ENCODE peak calls at places on chromosomes 4 and X, in nine cellular contexts. L is SK-N-SH, J is endodermal cell, T is neuronal stem cell, S is colonic mucosa, U is neural progenitor cell, X is GM23248, F is fibroblast of lung, G is endothelial cell of umbilical vein. V is an unnamed sample.

GRCh38 chr4:80113615-80114014 is 40.6 kb upstream of the ANTXR2 start:
- DNase-seq in L (no peak), J (no peak), T (no peak), S (no peak), U (no peak), X (no peak), F (peak), G (no peak), V (no peak)

GRCh38 chrX:9171841-9172240 is 137.9 kb upstream of the FAM9B start:
- DNase-seq in L (no peak), J (no peak), T (no peak), S (no peak), U (no peak), X (peak), F (peak), G (peak), V (no peak)

GRCh38 chrX:3046253-3046909 is 5.1 kb downstream of the ARSF start:
- DNase-seq in L (no peak), J (peak), T (no peak), S (no peak), U (no peak), X (no peak), F (no peak), G (no peak), V (no peak)

GRCh38 chr4:183729430-183730328 is 70.6 kb downstream of the TRAPPC11 start:
- DNase-seq in L (no peak), J (no peak), T (no peak), S (no peak), U (no peak), X (peak), F (peak), G (no peak), V (no peak)

GRCh38 chrX:139559383-139560042 is 29.0 kb downstream of the F9 start:
- DNase-seq in L (peak), J (peak), T (peak), S (peak), U (peak), X (peak), F (peak), G (peak), V (no peak)

GRCh38 chr4:102449751-102450352 is 51.3 kb upstream of the NFKB1 start:
- DNase-seq in L (peak), J (peak), T (peak), S (peak), U (peak), X (peak), F (peak), G (peak), V (no peak)

GRCh38 chr4:104490096-104490769 is 4.5 kb downstream of the CXXC4 start:
- DNase-seq in L (peak), J (peak), T (no peak), S (peak), U (peak), X (no peak), F (no peak), G (no peak), V (no peak)

GRCh38 chrX:48165246-48165645 is 31.3 kb downstream of the SSX5 start:
- DNase-seq in L (no peak), J (no peak), T (no peak), S (no peak), U (no peak), X (no peak), F (no peak), G (no peak), V (no peak)

GRCh38 chr4:124542021-124542420 is 170.5 kb downstream of the ANKRD50 start:
- DNase-seq in L (no peak), J (no peak), T (no peak), S (no peak), U (no peak), X (no peak), F (no peak), G (no peak), V (no peak)

GRCh38 chrX:1336331-1337143 is at the start of gene IL3RA:
- DNase-seq in L (no peak), J (no peak), T (no peak), S (peak), U (no peak), X (peak), F (no peak), G (peak), V (peak)

DNA sequence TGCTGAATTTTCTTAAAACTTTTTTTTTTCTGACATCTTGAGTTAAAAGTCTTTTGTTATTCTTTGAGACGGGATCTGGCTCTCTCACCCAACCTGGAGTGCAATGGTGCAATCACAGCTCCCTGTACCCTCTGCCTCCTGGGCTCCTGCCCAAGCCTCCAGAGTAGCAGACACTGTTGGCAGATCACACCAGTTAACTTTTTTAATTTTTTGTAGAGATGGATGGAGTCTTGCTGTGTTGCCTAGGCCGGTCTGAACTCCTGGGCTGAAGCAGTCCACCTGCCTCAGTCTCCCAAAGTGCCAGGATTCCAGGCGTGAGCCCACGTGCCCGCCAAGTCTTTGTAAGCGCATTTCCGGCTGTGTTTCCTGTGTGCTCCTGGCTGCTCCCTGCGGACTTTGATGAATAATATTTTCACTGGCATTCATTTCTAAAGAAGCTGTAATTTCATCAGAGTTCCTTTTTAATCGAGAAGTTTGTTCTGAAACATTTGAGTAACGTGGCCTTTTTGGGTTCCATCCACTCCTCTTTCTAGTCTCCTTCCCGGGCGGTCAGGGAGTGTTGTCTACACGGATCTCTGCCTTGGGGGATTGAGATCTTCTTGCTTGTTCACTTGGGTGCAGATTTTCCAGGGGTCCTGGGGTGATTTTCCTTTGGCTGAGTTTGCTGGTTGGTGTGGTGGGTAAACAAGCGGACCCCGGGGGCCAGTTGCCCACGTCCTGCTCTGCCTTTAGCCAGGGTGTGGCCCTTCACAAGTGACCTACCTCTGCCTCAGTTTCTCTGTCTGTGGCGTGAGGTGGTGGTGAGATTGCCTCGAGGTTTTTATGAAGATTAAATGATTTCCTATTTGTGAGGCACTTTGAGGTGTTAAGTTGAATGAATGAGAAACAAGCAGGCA is 44.4 kb downstream of the PCGF3 start:
- DNase-seq in L (no peak), J (no peak), T (no peak), S (no peak), U (no peak), X (peak), F (peak), G (peak), V (peak)
- H3K9ac ChIP-seq in L (no peak), J (no peak), T (no peak), S (no peak), U (no peak), X (no peak), F (no peak), G (no peak), V (no peak)

GRCh38 chr4:181674315-181674714 is 568.9 kb upstream of the TENM3 start:
- DNase-seq in L (no peak), J (no peak), T (no peak), S (no peak), U (no peak), X (peak), F (peak), G (no peak), V (no peak)

GRCh38 chr4:181672751-181673150 is 570.5 kb upstream of the TENM3 start:
- DNase-seq in L (no peak), J (no peak), T (no peak), S (no peak), U (no peak), X (no peak), F (no peak), G (no peak), V (no peak)

GRCh38 chr4:181671672-181672071 is 571.5 kb upstream of the TENM3 start:
- DNase-seq in L (no peak), J (no peak), T (no peak), S (no peak), U (no peak), X (no peak), F (no peak), G (no peak), V (no peak)

GRCh38 chr4:181670506-181670905 is 572.7 kb upstream of the TENM3 start:
- DNase-seq in L (no peak), J (no peak), T (no peak), S (no peak), U (no peak), X (no peak), F (peak), G (no peak), V (no peak)
- H3K9ac ChIP-seq in L (no peak), J (no peak), T (no peak), S (no peak), U (no peak), X (no peak), F (no peak), G (no peak), V (no peak)

DNA sequence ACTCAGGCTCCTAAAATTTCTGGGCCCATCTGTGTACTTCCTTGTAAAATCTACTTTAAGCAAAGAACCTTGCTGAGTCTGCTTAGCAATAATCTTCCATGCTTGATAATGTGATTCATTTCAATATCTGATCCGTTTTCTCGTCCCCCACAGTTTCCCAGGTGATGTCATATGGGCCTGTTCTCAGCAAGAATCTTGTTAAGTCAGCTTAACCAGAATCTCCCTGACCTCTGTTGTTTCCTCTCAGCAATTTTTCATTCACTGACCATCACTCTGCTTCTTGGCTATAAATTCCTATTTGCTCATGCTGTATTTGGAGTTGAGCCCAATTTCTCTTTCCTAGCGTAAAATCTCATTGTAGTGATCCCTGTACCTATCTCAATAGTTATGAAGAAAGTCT is 13.9 kb downstream of the CSN2 start:
- DNase-seq in L (no peak), J (no peak), T (no peak), S (no peak), U (no peak), X (no peak), F (peak), G (no peak), V (no peak)
- H3K9ac ChIP-seq in L (no peak), J (no peak), T (no peak), S (no peak), U (no peak), X (no peak), F (no peak), G (no peak), V (no peak)

DNA sequence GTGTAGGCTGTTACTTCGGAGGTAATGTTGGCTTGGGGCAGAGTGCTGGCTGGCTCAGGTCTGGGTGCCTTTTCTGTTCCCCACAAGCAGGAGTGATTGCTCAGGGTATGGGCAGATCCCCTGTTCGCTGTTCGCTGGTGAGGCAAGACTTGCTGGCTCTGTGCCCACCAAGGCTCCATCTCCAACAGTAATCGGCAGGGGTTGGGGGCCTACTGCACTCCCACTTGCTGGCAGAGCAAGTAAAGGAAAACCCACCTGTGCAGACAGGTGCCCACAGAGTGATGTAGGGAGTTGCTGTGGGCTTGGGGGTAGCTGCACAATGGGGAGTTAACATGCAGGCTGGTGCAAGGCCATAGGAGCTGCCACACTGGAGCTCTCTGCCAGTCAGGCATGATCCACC is 8.0 kb upstream of the TMSB15C start:
- DNase-seq in L (no peak), J (no peak), T (no peak), S (no peak), U (no peak), X (no peak), F (no peak), G (no peak), V (no peak)
- H3K9ac ChIP-seq in L (no peak), J (no peak), T (no peak), S (no peak), U (no peak), X (no peak), F (no peak), G (no peak), V (no peak)